ENCODE peak calls at places on chromosomes 11 and 22, in seven cellular contexts. One of them, this sample, is unnamed.

GRCh38 chr11:37104380-37104779 is 506.3 kb upstream of the RAG2 start:
- DNase-seq in HCT116: no peak
- DNase-seq in heart left ventricle: no peak
- DNase-seq in lower leg skin: no peak
- DNase-seq in A549: no peak
- DNase-seq in transverse colon: no peak
- DNase-seq in suprapubic skin: no peak
- DNase-seq in this sample: no peak

GRCh38 chr22:36369004-36369921 is 18.5 kb downstream of the MYH9 start:
- DNase-seq in suprapubic skin: no peak
- DNase-seq in lower leg skin: no peak
- DNase-seq in A549: no peak
- DNase-seq in transverse colon: no peak
- DNase-seq in HCT116: no peak
- DNase-seq in heart left ventricle: no peak
- DNase-seq in this sample: no peak

GRCh38 chr11:35082322-35083180 is 56.4 kb upstream of the CD44 start:
- DNase-seq in suprapubic skin: peak; percentile 91
- DNase-seq in HCT116: peak; percentile 81
- DNase-seq in transverse colon: peak; percentile 72
- DNase-seq in heart left ventricle: peak; percentile 77
- DNase-seq in A549: peak; percentile 81
- DNase-seq in lower leg skin: peak; percentile 94
- DNase-seq in this sample: peak; percentile 27

GRCh38 chr22:19857382-19857781 is 2.7 kb upstream of the GNB1L start:
- DNase-seq in transverse colon: no peak
- DNase-seq in A549: no peak
- DNase-seq in lower leg skin: no peak
- DNase-seq in HCT116: no peak
- DNase-seq in suprapubic skin: no peak
- DNase-seq in heart left ventricle: no peak
- DNase-seq in this sample: no peak

GRCh38 chr11:92528051-92528450 is 303.4 kb downstream of the FAT3 start:
- DNase-seq in HCT116: no peak
- DNase-seq in suprapubic skin: no peak
- DNase-seq in transverse colon: no peak
- DNase-seq in heart left ventricle: no peak
- DNase-seq in lower leg skin: no peak
- DNase-seq in A549: no peak
- DNase-seq in this sample: no peak

GRCh38 chr11:127059286-127060200 is 59.0 kb upstream of the KIRREL3 start:
- DNase-seq in suprapubic skin: no peak
- DNase-seq in A549: no peak
- DNase-seq in heart left ventricle: no peak
- DNase-seq in HCT116: no peak
- DNase-seq in lower leg skin: peak; percentile 10
- DNase-seq in transverse colon: no peak
- DNase-seq in this sample: no peak

GRCh38 chr11:112467721-112468120 is 207.1 kb upstream of the PLET1 start:
- DNase-seq in A549: no peak
- DNase-seq in suprapubic skin: no peak
- DNase-seq in heart left ventricle: no peak
- DNase-seq in lower leg skin: no peak
- DNase-seq in transverse colon: no peak
- DNase-seq in HCT116: no peak
- DNase-seq in this sample: peak; percentile 54

GRCh38 chr11:117591316-117592039 is 205.5 kb downstream of the DSCAML1 start:
- DNase-seq in HCT116: no peak
- DNase-seq in A549: no peak
- DNase-seq in suprapubic skin: no peak
- DNase-seq in transverse colon: no peak
- DNase-seq in lower leg skin: no peak
- DNase-seq in heart left ventricle: no peak
- DNase-seq in this sample: no peak

GRCh38 chr11:70876685-70877084 is 375.7 kb downstream of the SHANK2 start:
- DNase-seq in A549: no peak
- DNase-seq in heart left ventricle: no peak
- DNase-seq in HCT116: no peak
- DNase-seq in lower leg skin: no peak
- DNase-seq in suprapubic skin: no peak
- DNase-seq in transverse colon: no peak
- DNase-seq in this sample: no peak

GRCh38 chr11:368414-369335 is 624 bp upstream of the B4GALNT4 start:
- DNase-seq in suprapubic skin: no peak
- DNase-seq in transverse colon: no peak
- DNase-seq in lower leg skin: no peak
- DNase-seq in A549: peak; percentile 46
- DNase-seq in HCT116: no peak
- DNase-seq in heart left ventricle: no peak
- DNase-seq in this sample: no peak

GRCh38 chr11:75499423-75500305 is 26.1 kb downstream of the GDPD5 start:
- DNase-seq in suprapubic skin: peak; percentile 83
- DNase-seq in heart left ventricle: no peak
- DNase-seq in A549: peak; percentile 92
- DNase-seq in HCT116: no peak
- DNase-seq in lower leg skin: peak; percentile 90
- DNase-seq in transverse colon: peak; percentile 32
- DNase-seq in this sample: peak; percentile 49

GRCh38 chr11:86171627-86172026 is 72.9 kb upstream of the EED start:
- DNase-seq in A549: no peak
- DNase-seq in transverse colon: no peak
- DNase-seq in HCT116: no peak
- DNase-seq in lower leg skin: no peak
- DNase-seq in suprapubic skin: no peak
- DNase-seq in heart left ventricle: no peak
- DNase-seq in this sample: no peak

GRCh38 chr22:50247748-50248147 is 2.9 kb upstream of the TUBGCP6 start:
- DNase-seq in lower leg skin: no peak
- DNase-seq in suprapubic skin: no peak
- DNase-seq in heart left ventricle: no peak
- DNase-seq in HCT116: peak; percentile 64
- DNase-seq in A549: peak; percentile 54
- DNase-seq in transverse colon: peak; percentile 77
- DNase-seq in this sample: no peak

GRCh38 chr11:98568011-98568410 is 452.7 kb upstream of the CNTN5 start:
- DNase-seq in lower leg skin: no peak
- DNase-seq in HCT116: no peak
- DNase-seq in suprapubic skin: no peak
- DNase-seq in transverse colon: no peak
- DNase-seq in A549: no peak
- DNase-seq in heart left ventricle: no peak
- DNase-seq in this sample: no peak

GRCh38 chr11:23359297-23359696 is 499.0 kb upstream of the CCDC179 start:
- DNase-seq in lower leg skin: no peak
- DNase-seq in heart left ventricle: no peak
- DNase-seq in transverse colon: peak; percentile 29
- DNase-seq in A549: no peak
- DNase-seq in HCT116: no peak
- DNase-seq in suprapubic skin: no peak
- DNase-seq in this sample: no peak

GRCh38 chr22:33789690-33790253 is 130.5 kb downstream of the LARGE1 start:
- DNase-seq in suprapubic skin: no peak
- DNase-seq in A549: no peak
- DNase-seq in HCT116: no peak
- DNase-seq in transverse colon: no peak
- DNase-seq in heart left ventricle: no peak
- DNase-seq in lower leg skin: no peak
- DNase-seq in this sample: no peak

GRCh38 chr11:126147268-126148111 is 64.0 kb downstream of the RPUSD4 start:
- DNase-seq in transverse colon: no peak
- DNase-seq in heart left ventricle: no peak
- DNase-seq in lower leg skin: no peak
- DNase-seq in HCT116: no peak
- DNase-seq in suprapubic skin: no peak
- DNase-seq in A549: peak; percentile 8
- DNase-seq in this sample: no peak

GRCh38 chr11:10592331-10592730 is 23.9 kb upstream of the LYVE1 start:
- DNase-seq in A549: no peak
- DNase-seq in HCT116: peak; percentile 26
- DNase-seq in lower leg skin: no peak
- DNase-seq in heart left ventricle: no peak
- DNase-seq in transverse colon: no peak
- DNase-seq in suprapubic skin: no peak
- DNase-seq in this sample: no peak

GRCh38 chr11:117822031-117822521 is 2.5 kb downstream of the FXYD2 start:
- DNase-seq in heart left ventricle: peak; percentile 80
- DNase-seq in transverse colon: peak; percentile 49
- DNase-seq in A549: no peak
- DNase-seq in HCT116: no peak
- DNase-seq in suprapubic skin: no peak
- DNase-seq in lower leg skin: no peak
- DNase-seq in this sample: no peak

GRCh38 chr11:126024143-126024542 is 38.5 kb downstream of the CDON start:
- DNase-seq in lower leg skin: no peak
- DNase-seq in suprapubic skin: no peak
- DNase-seq in heart left ventricle: no peak
- DNase-seq in HCT116: no peak
- DNase-seq in transverse colon: no peak
- DNase-seq in A549: no peak
- DNase-seq in this sample: no peak

GRCh38 chr22:37499006-37499707 is 13.0 kb upstream of the MFNG start:
- DNase-seq in suprapubic skin: no peak
- DNase-seq in HCT116: no peak
- DNase-seq in transverse colon: no peak
- DNase-seq in lower leg skin: no peak
- DNase-seq in A549: no peak
- DNase-seq in heart left ventricle: no peak
- DNase-seq in this sample: no peak

GRCh38 chr11:70758206-70758605 is 359.9 kb downstream of the CTTN start:
- DNase-seq in HCT116: no peak
- DNase-seq in transverse colon: no peak
- DNase-seq in A549: no peak
- DNase-seq in heart left ventricle: no peak
- DNase-seq in lower leg skin: no peak
- DNase-seq in suprapubic skin: no peak
- DNase-seq in this sample: no peak

DNA sequence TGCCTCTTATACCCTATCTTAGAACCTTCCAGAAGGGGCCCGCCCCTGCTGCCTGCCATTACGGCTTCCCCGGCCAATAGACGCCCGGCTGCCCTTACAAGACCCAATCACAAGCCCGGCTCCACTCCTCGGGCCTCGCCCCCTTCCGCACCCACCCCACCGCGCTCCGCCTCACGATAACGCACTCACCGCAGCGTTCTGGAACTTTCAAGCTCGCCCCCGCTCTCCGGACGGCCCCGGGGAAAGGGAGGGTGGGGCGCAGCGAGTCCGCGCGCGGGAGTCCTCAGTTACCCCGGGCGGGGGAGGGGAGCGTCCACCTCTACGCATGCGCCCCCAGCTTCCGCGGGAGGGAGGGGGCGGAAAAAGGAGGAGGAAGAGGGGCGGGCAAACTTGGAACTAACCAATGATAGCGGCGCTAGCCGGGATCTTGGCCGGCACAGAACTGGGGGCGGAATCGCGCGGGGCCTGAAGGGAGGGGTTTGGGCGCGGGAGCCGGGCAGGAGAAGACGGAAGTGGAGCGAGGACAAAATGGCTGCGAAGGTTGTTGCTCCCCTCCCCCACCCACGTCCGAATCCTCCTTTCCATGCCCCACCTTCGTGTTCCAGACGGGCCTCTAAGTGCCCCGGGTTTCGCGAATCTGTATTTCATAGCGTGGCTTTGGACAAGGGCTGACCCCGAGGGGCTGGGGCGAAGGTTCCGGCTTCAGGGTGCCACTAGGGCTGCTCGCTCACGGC is 389 bp upstream of the HSPA8 start:
- DNase-seq in A549: peak; percentile 97
- DNase-seq in transverse colon: peak; percentile 99
- DNase-seq in HCT116: peak; percentile 97
- DNase-seq in suprapubic skin: peak; percentile 100
- DNase-seq in heart left ventricle: peak; percentile 100
- DNase-seq in lower leg skin: peak; percentile 100
- DNase-seq in this sample: peak; percentile 99
- TF ChIP-seq POLR2A in A549: peak; percentile 26
- TF ChIP-seq POLR2A in transverse colon: peak; percentile 72
- TF ChIP-seq POLR2A in HCT116: no peak
- TF ChIP-seq POLR2A in suprapubic skin: peak; percentile 10
- TF ChIP-seq POLR2A in heart left ventricle: no peak
- TF ChIP-seq POLR2A in lower leg skin: no peak
- TF ChIP-seq POLR2A in this sample: no peak

GRCh38 chr11:61868601-61869476 is 22.5 kb downstream of the FADS3 start:
- DNase-seq in HCT116: no peak
- DNase-seq in suprapubic skin: no peak
- DNase-seq in A549: no peak
- DNase-seq in transverse colon: no peak
- DNase-seq in lower leg skin: no peak
- DNase-seq in heart left ventricle: no peak
- DNase-seq in this sample: no peak
- TF ChIP-seq POLR2A in HCT116: no peak
- TF ChIP-seq POLR2A in suprapubic skin: no peak
- TF ChIP-seq POLR2A in A549: no peak
- TF ChIP-seq POLR2A in transverse colon: no peak
- TF ChIP-seq POLR2A in lower leg skin: no peak
- TF ChIP-seq POLR2A in heart left ventricle: no peak
- TF ChIP-seq POLR2A in this sample: no peak

GRCh38 chr11:66263785-66264184 is 4.7 kb upstream of the RAB1B start:
- DNase-seq in A549: no peak
- DNase-seq in heart left ventricle: no peak
- DNase-seq in lower leg skin: no peak
- DNase-seq in transverse colon: no peak
- DNase-seq in suprapubic skin: no peak
- DNase-seq in HCT116: no peak
- DNase-seq in this sample: no peak
- TF ChIP-seq POLR2A in A549: no peak
- TF ChIP-seq POLR2A in heart left ventricle: no peak
- TF ChIP-seq POLR2A in lower leg skin: no peak
- TF ChIP-seq POLR2A in transverse colon: no peak
- TF ChIP-seq POLR2A in suprapubic skin: no peak
- TF ChIP-seq POLR2A in HCT116: no peak
- TF ChIP-seq POLR2A in this sample: no peak

DNA sequence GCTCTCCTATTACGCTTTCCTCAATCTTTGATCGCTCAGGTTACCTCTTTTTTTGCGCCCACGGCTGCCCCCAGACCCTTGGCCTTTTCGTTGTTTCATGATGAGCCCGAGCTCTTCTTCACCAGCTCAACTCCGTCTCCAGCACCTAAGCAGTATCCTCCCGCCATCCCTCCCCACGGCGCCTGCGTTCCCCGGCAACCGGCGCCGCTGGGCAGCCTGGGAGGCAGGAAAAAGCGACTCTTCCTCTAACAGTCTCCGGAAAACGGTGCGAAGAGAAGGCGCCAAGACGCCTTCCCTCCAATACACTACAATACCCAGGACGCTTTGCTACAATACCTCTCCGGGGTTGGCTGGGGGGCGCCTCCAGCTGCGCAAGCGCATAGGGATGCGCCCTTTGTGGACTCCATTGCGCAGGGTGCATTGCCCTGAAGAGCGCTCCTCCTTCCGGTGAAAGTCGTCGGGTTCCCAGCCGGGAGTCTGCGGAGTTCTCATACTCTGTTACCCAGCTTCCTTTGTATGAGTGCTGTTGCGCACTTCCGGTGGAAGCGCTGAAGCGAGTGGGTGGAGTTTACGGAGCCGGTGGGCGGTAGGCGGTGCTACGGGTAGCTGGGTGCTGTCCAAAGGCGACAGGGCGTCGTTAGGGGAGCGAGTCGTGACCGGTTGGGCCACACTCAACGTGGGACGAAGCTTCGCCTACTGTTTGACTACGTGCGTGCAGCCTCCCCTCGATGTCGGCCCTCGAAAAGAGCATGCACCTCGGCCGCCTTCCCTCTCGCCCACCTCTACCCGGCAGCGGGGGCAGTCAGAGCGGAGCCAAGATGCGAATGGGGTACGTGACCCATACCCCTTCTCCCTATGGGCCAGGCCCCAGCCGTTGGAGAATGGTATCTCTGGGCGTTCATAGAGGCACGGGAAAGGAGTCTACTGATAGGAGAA is at the start of the genes C2CD3 and PPME1:
- DNase-seq in HCT116: peak; percentile 99
- DNase-seq in A549: peak; percentile 99
- DNase-seq in lower leg skin: peak; percentile 99
- DNase-seq in suprapubic skin: peak; percentile 97
- DNase-seq in transverse colon: peak; percentile 98
- DNase-seq in heart left ventricle: peak; percentile 98
- DNase-seq in this sample: peak; percentile 99
- TF ChIP-seq POLR2A in HCT116: peak; percentile 69
- TF ChIP-seq POLR2A in A549: peak; percentile 98
- TF ChIP-seq POLR2A in lower leg skin: no peak
- TF ChIP-seq POLR2A in suprapubic skin: peak; percentile 15
- TF ChIP-seq POLR2A in transverse colon: peak; percentile 79
- TF ChIP-seq POLR2A in heart left ventricle: no peak
- TF ChIP-seq POLR2A in this sample: peak; percentile 88